ENCODE peak calls at places on chromosomes 12 and 14, in four cellular contexts. E is HepG2, O is SK-N-SH, U is K562. A is an unnamed sample.

GRCh38 chr12:26275313-26276257 is 80.2 kb downstream of the SSPN start:
- DNase-seq in E (peak; percentile 32), O (no peak), U (no peak), A (no peak)

GRCh38 chr12:48366131-48366530 is 15.4 kb upstream of the ZNF641 start:
- DNase-seq in O (no peak), E (no peak), U (no peak), A (no peak)

GRCh38 chr14:58774531-58774930 is 136.8 kb downstream of the DACT1 start:
- DNase-seq in O (no peak), E (no peak), U (no peak), A (no peak)

GRCh38 chr12:57161491-57161890 is 14.1 kb upstream of the LRP1-AS start:
- DNase-seq in U (no peak), O (no peak), E (no peak), A (no peak)

GRCh38 chr12:113625499-113625898 is 153.8 kb upstream of the LHX5 start:
- DNase-seq in E (no peak), O (no peak), U (no peak), A (no peak)

GRCh38 chr14:30553311-30553989 is 5.5 kb upstream of the G2E3 start:
- DNase-seq in U (no peak), E (no peak), O (no peak), A (no peak)

GRCh38 chr12:1804545-1805332 is 15.6 kb upstream of the LRTM2 start:
- DNase-seq in O (peak; percentile 94), E (peak; percentile 69), U (peak; percentile 90), A (peak; percentile 88)

GRCh38 chr14:30994681-30995620 is 30.5 kb upstream of the AP4S1 start:
- DNase-seq in U (no peak), E (no peak), O (no peak), A (no peak)

GRCh38 chr12:52498971-52499370 is 5.9 kb upstream of the KRT6A start:
- DNase-seq in O (no peak), U (no peak), E (no peak), A (no peak)

GRCh38 chr14:70641548-70642312 is at the start of gene TTC9:
- DNase-seq in O (peak; percentile 89), E (no peak), U (peak; percentile 36), A (peak; percentile 51)

GRCh38 chr14:83217492-83217891 is 1683.8 kb upstream of the SEL1L start:
- DNase-seq in E (no peak), O (no peak), U (no peak), A (no peak)

GRCh38 chr12:38898001-38898684 is 7.2 kb downstream of the CPNE8 start:
- DNase-seq in O (no peak), E (no peak), U (no peak), A (no peak)

GRCh38 chr14:68607081-68607851 is 185.6 kb downstream of the ZFP36L1 start:
- DNase-seq in U (no peak), E (peak; percentile 68), O (no peak), A (peak; percentile 48)

GRCh38 chr14:106227793-106228192 is 701.4 kb downstream of the TMEM121 start:
- DNase-seq in U (no peak), E (no peak), O (no peak), A (no peak)

GRCh38 chr12:57717846-57718640 is 20.5 kb downstream of the AGAP2 start:
- DNase-seq in E (no peak), U (no peak), O (no peak), A (no peak)

GRCh38 chr12:104669057-104669770 is 212.5 kb downstream of the CHST11 start:
- DNase-seq in O (peak; percentile 71), U (peak; percentile 30), E (no peak), A (no peak)

GRCh38 chr12:12975322-12976077 is 23.5 kb upstream of the GPRC5D start:
- DNase-seq in U (peak; percentile 32), O (peak; percentile 12), E (peak; percentile 41), A (peak; percentile 62)

GRCh38 chr12:98572010-98572409 is 21.5 kb upstream of the SLC25A3 start:
- DNase-seq in E (peak; percentile 35), O (no peak), U (peak; percentile 49), A (no peak)

GRCh38 chr12:53751336-53752191 is at the start of gene CISTR:
- DNase-seq in O (peak; percentile 66), U (no peak), E (no peak), A (peak; percentile 45)

GRCh38 chr12:52715416-52715815 is 12.1 kb upstream of the KRT77 start:
- DNase-seq in O (peak; percentile 30), E (peak; percentile 31), U (peak; percentile 38), A (peak; percentile 75)

GRCh38 chr12:80702889-80703605 is 4.4 kb upstream of the MYF6 start:
- DNase-seq in E (peak; percentile 5), U (no peak), O (no peak), A (no peak)

GRCh38 chr12:49296034-49296835 is 1.3 kb downstream of the PRPH start:
- DNase-seq in O (peak; percentile 39), U (peak; percentile 87), E (peak; percentile 27), A (peak; percentile 84)

GRCh38 chr12:83097656-83098055 is 410.9 kb downstream of the TMTC2 start:
- DNase-seq in E (no peak), U (no peak), O (no peak), A (no peak)

GRCh38 chr14:83548061-83548839 is 1981.7 kb upstream of the FLRT2 start:
- DNase-seq in U (no peak), O (no peak), E (no peak), A (no peak)

GRCh38 chr14:64541971-64542838 is 1.7 kb downstream of the HSPA2 start:
- DNase-seq in U (no peak), O (no peak), E (no peak), A (no peak)

GRCh38 chr12:49323524-49324097 is 556 bp downstream of the TROAP start:
- DNase-seq in U (no peak), O (no peak), E (no peak), A (no peak)

GRCh38 chr12:109604132-109604585 is 30.6 kb downstream of the MVK start:
- DNase-seq in E (peak; percentile 71), O (no peak), U (no peak), A (no peak)

GRCh38 chr12:96392397-96392796 is 7.8 kb downstream of the CDK17 start:
- DNase-seq in O (no peak), U (no peak), E (no peak), A (no peak)

GRCh38 chr12:9588749-9589148 is 19.0 kb downstream of the KLRB1 start:
- DNase-seq in O (peak; percentile 12), E (peak; percentile 57), U (no peak), A (no peak)

GRCh38 chr12:106348411-106348810 is 9.1 kb upstream of the POLR3B start:
- DNase-seq in E (no peak), U (no peak), O (no peak), A (no peak)
- TF ChIP-seq FOXJ3 in E (no peak), U (no peak), O (no peak), A (no peak)

GRCh38 chr14:102481791-102482238 is 27.8 kb downstream of the ANKRD9 start:
- DNase-seq in O (no peak), E (peak; percentile 91), U (no peak), A (no peak)

GRCh38 chr14:102481371-102481770 is 28.2 kb downstream of the ANKRD9 start:
- DNase-seq in U (no peak), O (no peak), E (no peak), A (no peak)

GRCh38 chr14:102484316-102484715 is 25.3 kb downstream of the ANKRD9 start:
- DNase-seq in E (no peak), O (no peak), U (no peak), A (no peak)

GRCh38 chr14:102479107-102479506 is 30.5 kb downstream of the ANKRD9 start:
- DNase-seq in E (no peak), O (no peak), U (no peak), A (no peak)

DNA sequence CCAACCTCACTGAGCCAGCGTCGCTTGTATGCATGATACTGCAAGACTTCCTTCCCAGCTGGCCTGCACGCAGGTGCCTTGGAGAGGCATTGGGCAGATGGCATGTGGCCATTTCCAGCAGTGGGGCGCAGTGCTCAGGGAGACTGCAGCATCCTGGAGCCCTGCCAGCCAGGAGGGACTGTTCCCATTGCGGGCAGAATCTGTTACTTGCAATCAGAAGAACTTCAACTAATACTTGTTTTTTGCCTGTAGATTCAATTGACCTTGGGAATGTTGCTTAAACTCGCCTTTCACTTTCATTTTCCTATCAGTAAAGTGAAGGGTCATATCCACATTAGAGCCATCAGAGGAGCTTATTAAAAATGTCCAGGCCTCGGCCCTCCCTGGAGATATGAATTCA is 29.8 kb downstream of the ANKRD9 start:
- DNase-seq in U (no peak), O (peak; percentile 61), E (no peak), A (no peak)
- TF ChIP-seq FOXJ3 in U (no peak), O (no peak), E (no peak), A (no peak)

GRCh38 chr14:99123208-99123870 is 148.7 kb downstream of the BCL11B start:
- DNase-seq in U (no peak), E (no peak), O (peak; percentile 1), A (no peak)
- TF ChIP-seq FOXJ3 in U (no peak), E (no peak), O (no peak), A (no peak)

GRCh38 chr14:57029620-57030253 is 219.5 kb upstream of the OTX2 start:
- DNase-seq in U (no peak), E (no peak), O (no peak), A (no peak)
- TF ChIP-seq FOXJ3 in U (no peak), E (no peak), O (no peak), A (no peak)

GRCh38 chr14:75442642-75443041 is 14.8 kb downstream of the JDP2 start:
- DNase-seq in O (no peak), U (peak; percentile 74), E (no peak), A (no peak)
- TF ChIP-seq FOXJ3 in O (no peak), U (no peak), E (no peak), A (no peak)

A was measured in WTC11.